ENCODE peak calls at places on chromosomes 6 and 20, in ten cellular contexts. L is ascending aorta; V is spleen; B is astrocyte of the cerebellum; F is CD4-positive, alpha-beta memory T cell; Z is psoas muscle; Q is GM12864; K is IMR-90; R is upper lobe of right lung; E is SJSA1. O is an unnamed sample.

GRCh38 chr20:3804781-3805180 is 8.7 kb downstream of the CDC25B start:
- DNase-seq in Q (no peak), B (no peak), L (no peak), E (no peak), R (no peak), Z (peak; percentile 26), V (peak; percentile 70), F (no peak), K (no peak), O (no peak)

GRCh38 chr20:59082981-59083380 is 40.4 kb upstream of the PRELID3B start:
- DNase-seq in L (no peak), B (no peak), E (no peak), Q (no peak), R (no peak), F (no peak), V (no peak), Z (no peak), K (peak; percentile 77), O (no peak)

GRCh38 chr6:156391379-156391777 is 385.8 kb upstream of the ARID1B start:
- DNase-seq in R (no peak), V (no peak), Q (no peak), E (no peak), K (no peak), B (no peak), L (no peak), F (no peak), Z (no peak), O (no peak)

GRCh38 chr20:22719250-22719649 is 134.9 kb upstream of the FOXA2 start:
- DNase-seq in L (no peak), R (no peak), Q (no peak), F (no peak), K (no peak), B (no peak), V (no peak), Z (no peak), E (no peak), O (no peak)

GRCh38 chr20:34068001-34068400 is 44.0 kb downstream of the EIF2S2 start:
- DNase-seq in R (no peak), Z (no peak), V (no peak), B (no peak), F (no peak), K (no peak), L (no peak), E (no peak), Q (no peak), O (no peak)

GRCh38 chr6:1182722-1183521 is 129.0 kb upstream of the FOXQ1 start:
- DNase-seq in R (no peak), B (no peak), F (no peak), L (no peak), K (no peak), V (no peak), Z (no peak), E (no peak), Q (no peak), O (no peak)

GRCh38 chr6:46719099-46719498 is 16.1 kb downstream of the PLA2G7 start:
- DNase-seq in R (no peak), F (no peak), V (no peak), Q (no peak), E (no peak), Z (no peak), K (peak; percentile 41), B (peak; percentile 57), L (no peak), O (no peak)

GRCh38 chr6:63571382-63571882 is 848 bp upstream of the LOC128125822 start:
- DNase-seq in V (no peak), K (no peak), Q (no peak), E (peak; percentile 8), F (peak; percentile 58), Z (no peak), R (no peak), B (no peak), L (no peak), O (no peak)

GRCh38 chr6:56652994-56653393 is 10.3 kb upstream of the DST start:
- DNase-seq in L (no peak), Q (no peak), R (no peak), K (peak; percentile 83), F (no peak), B (no peak), E (peak; percentile 79), Z (no peak), V (no peak), O (no peak)

DNA sequence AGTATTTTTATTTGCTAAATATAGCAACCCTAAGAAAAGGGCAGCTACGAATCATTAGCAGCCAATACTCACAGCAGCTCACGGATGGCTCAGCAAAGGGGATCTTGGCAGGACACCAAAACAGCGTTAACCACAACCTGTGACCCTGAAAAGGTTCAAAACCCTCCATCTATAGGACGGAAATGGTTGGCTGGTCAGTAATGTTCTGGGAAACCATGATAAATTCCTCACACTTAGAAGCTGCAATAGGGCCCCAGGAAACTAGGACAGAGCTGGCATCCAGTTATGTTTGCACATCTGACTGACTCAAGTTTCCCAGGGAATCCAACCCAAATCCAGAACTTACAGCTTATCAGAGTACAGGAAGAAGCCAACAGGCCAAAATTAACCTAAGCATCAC is 30.9 kb upstream of the PTPRT start:
- DNase-seq in B (peak; percentile 29), Z (no peak), F (no peak), V (no peak), L (no peak), Q (no peak), R (no peak), E (no peak), K (peak; percentile 3), O (no peak)
- H3K4me3 ChIP-seq in B (no peak overlapping the region), Z (no peak overlapping the region), F (no peak overlapping the region), V (no peak overlapping the region), L (no peak overlapping the region), Q (no peak overlapping the region), R (no peak overlapping the region), E (no peak overlapping the region), K (no peak overlapping the region), O (no peak overlapping the region)

DNA sequence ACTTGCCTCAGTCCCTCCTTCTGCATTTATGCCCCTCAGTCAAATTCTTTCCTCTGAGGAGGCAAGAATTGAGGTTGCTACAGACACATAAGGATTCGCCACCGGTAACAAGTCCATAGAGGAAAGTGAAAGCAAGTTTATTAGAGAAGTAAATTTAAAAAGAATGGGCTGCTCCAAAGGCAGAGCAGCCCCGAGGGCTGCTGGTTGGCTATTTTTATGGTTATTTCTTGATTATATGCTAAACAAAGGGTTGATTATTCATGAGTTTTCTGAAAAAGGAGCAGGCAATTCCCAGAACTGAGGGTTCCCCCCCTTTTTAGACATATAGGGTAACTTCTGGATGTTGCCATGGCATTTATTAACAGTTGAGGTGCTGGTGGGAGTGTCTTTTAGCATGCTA is 44.9 kb upstream of the RNGTT start:
- DNase-seq in R (no peak), F (no peak), E (no peak), L (no peak), V (no peak), Z (no peak), Q (no peak), B (no peak), K (no peak), O (no peak)
- H3K4me3 ChIP-seq in R (peak overlapping the region; percentile 36), F (no peak overlapping the region), E (no peak overlapping the region), L (no peak overlapping the region), V (no peak overlapping the region), Z (no peak overlapping the region), Q (no peak overlapping the region), B (no peak overlapping the region), K (no peak overlapping the region), O (no peak overlapping the region)

DNA sequence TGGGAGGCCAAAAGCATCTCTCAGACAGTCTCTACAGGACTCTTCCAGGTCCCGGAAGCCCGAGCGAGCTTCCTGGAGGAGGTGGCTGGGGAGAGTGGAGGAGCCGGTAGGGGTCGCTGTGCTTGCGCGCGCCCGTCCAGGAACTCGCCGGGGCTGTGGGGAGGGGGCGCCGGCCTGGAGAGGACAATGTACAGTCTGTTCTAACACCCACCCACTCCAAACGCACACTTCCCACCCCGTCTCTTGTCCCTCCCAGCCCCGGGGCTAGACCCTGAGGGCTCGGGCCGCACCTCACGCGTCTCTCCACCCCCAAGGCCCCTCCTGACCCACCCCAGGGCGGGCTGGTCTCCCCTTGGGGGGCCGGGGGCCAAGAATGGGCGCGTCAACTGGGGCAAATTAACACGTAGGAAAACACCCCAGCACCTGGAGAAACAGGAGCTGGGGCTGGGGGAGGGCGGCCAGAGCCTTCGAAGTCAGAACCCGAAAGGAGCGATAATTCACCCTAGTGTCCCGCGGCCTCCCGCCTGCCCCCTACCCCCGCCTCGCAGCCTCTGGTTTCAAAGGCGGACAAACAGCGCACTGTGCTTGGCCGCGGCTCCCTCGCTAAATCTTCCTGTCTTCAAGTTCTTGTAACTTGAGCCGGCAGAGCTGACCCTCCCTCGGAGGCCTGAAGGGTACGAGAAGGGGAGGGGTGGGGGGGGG is 103.2 kb upstream of the FOXP4 start:
- DNase-seq in Q (no peak), Z (peak; percentile 80), F (no peak), L (no peak), B (no peak), V (no peak), K (peak; percentile 27), E (no peak), R (no peak), O (peak; percentile 23)
- H3K4me3 ChIP-seq in Q (no peak overlapping the region), Z (peak overlapping the region; percentile 46), F (no peak overlapping the region), L (peak overlapping the region; percentile 25), B (peak overlapping the region; percentile 14), V (no peak overlapping the region), K (no peak overlapping the region), E (no peak overlapping the region), R (peak overlapping the region; percentile 23), O (peak overlapping the region; percentile 30)

GRCh38 chr20:5135363-5136012 is 8.7 kb downstream of the CDS2 start:
- DNase-seq in E (no peak), B (no peak), Z (no peak), L (no peak), V (no peak), R (no peak), K (no peak), F (no peak), Q (no peak), O (no peak)

GRCh38 chr20:5133998-5134397 is 7.2 kb downstream of the CDS2 start:
- DNase-seq in F (no peak), V (no peak), B (no peak), Z (no peak), R (no peak), E (no peak), K (no peak), Q (no peak), L (no peak), O (no peak)

GRCh38 chr20:5127859-5128409 is 1.1 kb downstream of the CDS2 start:
- DNase-seq in V (no peak), L (no peak), K (no peak), Z (no peak), Q (no peak), E (no peak), R (no peak), B (no peak), F (no peak), O (no peak)

GRCh38 chr20:5128886-5129285 is 2.1 kb downstream of the CDS2 start:
- DNase-seq in R (no peak), Z (no peak), Q (no peak), B (no peak), L (no peak), F (no peak), K (no peak), V (no peak), E (no peak), O (no peak)

GRCh38 chr20:5131502-5131901 is 4.7 kb downstream of the CDS2 start:
- DNase-seq in V (no peak), R (no peak), F (no peak), L (no peak), Z (no peak), B (no peak), Q (no peak), K (no peak), E (no peak), O (no peak)
- H3K4me3 ChIP-seq in V (no peak overlapping the region), R (no peak overlapping the region), F (no peak overlapping the region), L (peak overlapping the region; percentile 5), Z (peak overlapping the region; percentile 5), B (no peak overlapping the region), Q (no peak overlapping the region), K (no peak overlapping the region), E (no peak overlapping the region), O (no peak overlapping the region)

GRCh38 chr6:136647363-136647763 is 97.1 kb upstream of the MAP7 start:
- DNase-seq in Z (no peak), Q (peak; percentile 26), E (peak; percentile 60), B (peak; percentile 61), R (no peak), V (no peak), L (peak; percentile 16), K (peak; percentile 97), F (peak; percentile 71), O (no peak)
- H3K4me3 ChIP-seq in Z (no peak overlapping the region), Q (no peak overlapping the region), E (no peak overlapping the region), B (no peak overlapping the region), R (no peak overlapping the region), V (no peak overlapping the region), L (no peak overlapping the region), K (peak overlapping the region; percentile 14), F (no peak overlapping the region), O (no peak overlapping the region)